ENCODE peak calls at places on chromosomes 4 and X, in seven cellular contexts. K, E, B, L, Z, O and M are unnamed samples.

GRCh38 chrX:136185409-136186022 is 38.2 kb downstream of the FHL1 start:
- DNase-seq in K (no peak), E (peak), B (no peak), L (no peak), Z (peak), O (no peak), M (no peak)

GRCh38 chr4:65668201-65669007 is 1.9 kb downstream of the EPHA5 start:
- DNase-seq in K (peak), E (no peak), B (no peak), L (no peak), Z (peak), O (no peak), M (no peak)

GRCh38 chrX:69093960-69094935 is 71.0 kb downstream of the PJA1 start:
- DNase-seq in K (peak), E (peak), B (peak), L (no peak), Z (peak), O (peak), M (peak)

GRCh38 chr4:177256950-177257349 is 52.7 kb upstream of the NEIL3 start:
- DNase-seq in K (no peak), E (no peak), B (no peak), L (no peak), Z (no peak), O (no peak), M (no peak)

GRCh38 chrX:150355898-150356297 is 7.2 kb upstream of the MAMLD1 start:
- DNase-seq in K (no peak), E (no peak), B (no peak), L (no peak), Z (no peak), O (no peak), M (no peak)

GRCh38 chrX:136525738-136526606 is 6.0 kb upstream of the VGLL1 start:
- DNase-seq in K (peak), E (peak), B (peak), L (peak), Z (peak), O (no peak), M (peak)

GRCh38 chrX:68936608-68937007 is 107.8 kb downstream of the EFNB1 start:
- DNase-seq in K (peak), E (peak), B (peak), L (no peak), Z (peak), O (no peak), M (peak)

GRCh38 chrX:102835504-102836146 is 101.4 kb upstream of the RAB40AL start:
- DNase-seq in K (peak), E (no peak), B (no peak), L (no peak), Z (peak), O (peak), M (no peak)

GRCh38 chr4:13988347-13989265 is 361.1 kb upstream of the BOD1L1 start:
- DNase-seq in K (peak), E (peak), B (peak), L (no peak), Z (peak), O (no peak), M (no peak)

GRCh38 chr4:106993846-106994245 is 42.3 kb downstream of the DKK2 start:
- DNase-seq in K (no peak), E (no peak), B (no peak), L (no peak), Z (no peak), O (no peak), M (no peak)

GRCh38 chr4:64539234-64539849 is 130.1 kb upstream of the TECRL start:
- DNase-seq in K (peak), E (peak), B (peak), L (peak), Z (peak), O (no peak), M (no peak)

GRCh38 chrX:136608295-136608933 is 39.5 kb upstream of the CD40LG start:
- DNase-seq in K (peak), E (no peak), B (no peak), L (no peak), Z (peak), O (peak), M (no peak)

GRCh38 chr4:44447563-44448504 is 775 bp downstream of the KCTD8 start:
- DNase-seq in K (peak), E (no peak), B (no peak), L (no peak), Z (peak), O (no peak), M (no peak)

GRCh38 chr4:125704726-125705125 is 390.0 kb downstream of the FAT4 start:
- DNase-seq in K (peak), E (peak), B (no peak), L (no peak), Z (peak), O (no peak), M (no peak)

GRCh38 chrX:50606300-50606950 is 135.8 kb upstream of the DGKK start:
- DNase-seq in K (no peak), E (no peak), B (no peak), L (no peak), Z (no peak), O (no peak), M (no peak)

GRCh38 chrX:103918584-103919335 is 43.7 kb upstream of the TMSB15B start:
- DNase-seq in K (peak), E (peak), B (peak), L (no peak), Z (peak), O (peak), M (peak)

GRCh38 chr4:14787894-14788293 is 214.4 kb upstream of the CPEB2 start:
- DNase-seq in K (no peak), E (no peak), B (no peak), L (no peak), Z (peak), O (no peak), M (no peak)

GRCh38 chr4:117093581-117093980 is 8.2 kb upstream of the TRAM1L1 start:
- DNase-seq in K (peak), E (peak), B (peak), L (no peak), Z (no peak), O (no peak), M (no peak)